ENCODE peak calls at places on chromosomes 5 and 9, in six cellular contexts. S is A549, D is Peyer's patch, W is tibial nerve, R is upper lobe of right lung, C is transverse colon. O is an unnamed sample.

GRCh38 chr5:101429241-101429640 is 526.2 kb upstream of the ST8SIA4 start:
- DNase-seq in D (no peak), W (no peak), S (no peak), R (no peak), C (no peak), O (no peak)

GRCh38 chr5:150640311-150641005 is at the start of gene SYNPO:
- DNase-seq in C (no peak), D (no peak), S (peak; percentile 84), R (peak; percentile 85), W (peak; percentile 74), O (no peak)

GRCh38 chr9:131276891-131277672 is 772 bp upstream of the FAM78A start:
- DNase-seq in C (no peak), W (no peak), R (no peak), S (no peak), D (peak; percentile 29), O (no peak)

GRCh38 chr5:172748341-172748843 is 22.6 kb downstream of the DUSP1 start:
- DNase-seq in R (no peak), W (peak; percentile 49), S (no peak), C (no peak), D (no peak), O (peak; percentile 76)

GRCh38 chr9:126615791-126616447 is 2.2 kb downstream of the LMX1B start:
- DNase-seq in C (no peak), R (no peak), W (no peak), S (no peak), D (no peak), O (no peak)

GRCh38 chr9:123373941-123374340 is 17.9 kb downstream of the CRB2 start:
- DNase-seq in D (no peak), S (no peak), R (no peak), W (no peak), C (no peak), O (no peak)

GRCh38 chr5:172866802-172867748 is 33.0 kb downstream of the ERGIC1 start:
- DNase-seq in R (no peak), W (no peak), S (no peak), D (no peak), C (no peak), O (no peak)

GRCh38 chr5:140266471-140267200 is 36.3 kb downstream of the PFDN1 start:
- DNase-seq in R (no peak), W (no peak), C (no peak), D (no peak), S (no peak), O (no peak)

GRCh38 chr9:27726244-27727141 is 153.2 kb upstream of the C9orf72 start:
- DNase-seq in S (peak; percentile 68), D (no peak), W (peak; percentile 64), C (peak; percentile 59), R (no peak), O (no peak)

DNA sequence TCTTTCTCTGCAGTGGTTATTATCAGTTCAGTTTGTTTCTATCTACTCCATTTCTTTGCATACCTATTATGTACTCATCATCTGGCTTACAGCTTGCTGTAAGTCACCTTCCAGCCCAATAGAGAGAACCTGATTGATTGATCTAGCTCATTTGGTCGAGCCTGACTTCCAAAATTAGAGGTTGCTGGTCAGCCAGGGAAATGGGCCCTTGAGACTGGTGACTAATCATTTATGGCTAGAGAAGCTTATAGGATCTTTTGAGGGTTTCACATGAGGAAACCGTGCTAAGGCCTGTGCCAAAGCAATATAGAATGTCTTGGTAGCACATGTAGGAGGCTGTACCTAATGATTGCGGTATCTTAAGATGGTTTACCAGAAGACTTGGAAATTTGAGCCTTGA is 5.8 kb downstream of the SREK1 start:
- DNase-seq in W (no peak), D (no peak), C (no peak), R (no peak), S (no peak), O (no peak)
- H3K4me1 ChIP-seq in W (no peaks in the 10 kb centered on the region), D (no peaks in the 10 kb centered on the region), C (peaks cover 40% of the 10 kb centered on the region), R (peaks cover 27% of the 10 kb centered on the region), S (peaks cover 24% of the 10 kb centered on the region), O (peaks cover 45% of the 10 kb centered on the region)

DNA sequence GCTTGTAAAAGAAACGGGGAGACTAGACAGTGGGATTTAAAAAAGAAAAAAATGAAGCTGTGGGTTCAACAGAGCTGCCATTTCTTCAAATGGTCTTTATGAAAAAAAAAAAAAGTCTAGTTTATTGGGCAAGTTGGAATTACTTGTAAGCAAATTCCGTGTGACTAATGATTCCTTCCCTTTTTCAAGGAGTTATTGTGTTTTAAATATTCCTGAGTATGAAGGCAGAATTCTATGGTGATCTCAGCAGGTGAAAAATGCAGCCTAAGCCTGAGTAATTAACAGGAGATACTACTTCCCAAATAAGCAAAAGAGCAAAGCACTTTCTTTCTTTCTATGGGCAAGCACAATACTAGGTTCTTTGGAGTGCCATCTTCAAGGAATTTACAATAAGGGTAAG is 481.9 kb downstream of the ZNF608 start:
- DNase-seq in R (no peak), W (no peak), C (no peak), S (no peak), D (no peak), O (no peak)
- H3K27ac ChIP-seq in R (no peak overlapping the region), W (no peak overlapping the region), C (no peak overlapping the region), S (no peak overlapping the region), D (no peak overlapping the region), O (no peak overlapping the region)

GRCh38 chr9:81848472-81848871 is 79.8 kb upstream of the SPATA31D4 start:
- DNase-seq in R (no peak), S (no peak), C (no peak), W (no peak), D (no peak), O (no peak)
- TF ChIP-seq CTCF in R (peak; percentile 46), S (peak; percentile 69), C (peak; percentile 30), W (peak; percentile 47), D (peak; percentile 48), O (peak; percentile 37)

GRCh38 chr9:134432471-134432870 is 106.2 kb downstream of the RXRA start:
- DNase-seq in C (no peak), D (no peak), W (no peak), R (no peak), S (no peak), O (no peak)
- H3K4me1 ChIP-seq in C (peaks cover 62% of the 10 kb centered on the region), D (no peaks in the 10 kb centered on the region), W (peaks cover 9% of the 10 kb centered on the region), R (peaks cover 50% of the 10 kb centered on the region), S (peaks cover 46% of the 10 kb centered on the region), O (peaks cover 62% of the 10 kb centered on the region)

DNA sequence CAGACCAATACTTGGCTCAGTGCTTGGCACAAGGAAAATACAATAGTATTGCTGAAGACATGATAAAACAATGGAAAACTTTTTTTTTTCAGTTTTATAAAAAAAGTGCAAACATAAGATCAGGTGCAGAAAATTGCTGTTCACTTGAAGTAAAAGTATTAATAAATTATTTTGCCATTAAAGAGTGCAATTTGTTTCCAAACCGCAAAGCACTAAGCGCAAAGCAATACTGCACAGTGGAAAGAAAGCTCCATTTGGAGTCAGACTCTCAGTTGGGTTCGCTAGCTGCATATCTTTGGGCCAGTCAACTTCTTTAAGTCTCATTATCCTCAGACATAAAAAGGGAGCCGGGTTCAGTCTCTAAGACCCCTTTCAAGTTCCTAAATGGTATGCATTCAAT is 45.8 kb downstream of the MEF2C start:
- DNase-seq in C (no peak), R (no peak), S (no peak), W (no peak), D (no peak), O (no peak)
- H3K27ac ChIP-seq in C (peak overlapping the region; percentile 76), R (no peak overlapping the region), S (no peak overlapping the region), W (no peak overlapping the region), D (peak overlapping the region; percentile 72), O (no peak overlapping the region)